ENCODE peak calls at places on chromosomes 5 and 9, in nine cellular contexts. G is sigmoid colon, E is K562, X is GM12891, W is HepG2, M is HL-60, K is GM12892, P is breast epithelium, A is stomach. I is an unnamed sample.

GRCh38 chr9:34127035-34127948 is 794 bp upstream of the DCAF12 start:
- DNase-seq in G (no peak), E (no peak), X (no peak), W (no peak), M (no peak), K (no peak), P (no peak), A (no peak), I (no peak)

GRCh38 chr5:180133060-180133459 is 61.5 kb upstream of the RNF130 start:
- DNase-seq in G (no peak), E (no peak), X (peak; percentile 5), W (no peak), M (no peak), K (no peak), P (no peak), A (peak; percentile 20), I (no peak)

GRCh38 chr9:20191239-20191840 is 402.5 kb upstream of the SLC24A2 start:
- DNase-seq in G (no peak), E (no peak), X (no peak), W (no peak), M (no peak), K (no peak), P (no peak), A (no peak), I (no peak)

GRCh38 chr9:131382850-131383729 is 10.8 kb upstream of the PRRC2B start:
- DNase-seq in G (peak; percentile 87), E (peak; percentile 4), X (no peak), W (peak; percentile 68), M (no peak), K (no peak), P (peak; percentile 76), A (peak; percentile 77), I (peak; percentile 76)

GRCh38 chr9:113641100-113641885 is 177.8 kb downstream of the RGS3 start:
- DNase-seq in G (no peak), E (no peak), X (no peak), W (no peak), M (no peak), K (no peak), P (no peak), A (no peak), I (no peak)

GRCh38 chr5:172640822-172641358 is at the start of gene NEURL1B:
- DNase-seq in G (peak; percentile 93), E (peak; percentile 99), X (peak; percentile 76), W (peak; percentile 29), M (peak; percentile 17), K (peak; percentile 67), P (no peak), A (peak; percentile 77), I (peak; percentile 63)

GRCh38 chr5:176653986-176654385 is 6.7 kb downstream of the TSPAN17 start:
- DNase-seq in G (no peak), E (no peak), X (no peak), W (no peak), M (no peak), K (no peak), P (no peak), A (no peak), I (no peak)

GRCh38 chr5:195401-196160 is 4.3 kb downstream of the LRRC14B start:
- DNase-seq in G (peak; percentile 52), E (peak; percentile 57), X (no peak), W (no peak), M (no peak), K (no peak), P (no peak), A (no peak), I (no peak)

GRCh38 chr9:93674580-93675335 is 98.4 kb downstream of the PHF2 start:
- DNase-seq in G (peak; percentile 57), E (no peak), X (no peak), W (no peak), M (no peak), K (peak; percentile 5), P (peak; percentile 13), A (peak; percentile 19), I (no peak)

GRCh38 chr5:33524476-33524875 is 83.7 kb downstream of the TARS1 start:
- DNase-seq in G (no peak), E (no peak), X (no peak), W (no peak), M (no peak), K (no peak), P (no peak), A (no peak), I (no peak)

GRCh38 chr9:102967979-102968378 is 27.2 kb upstream of the CYLC2 start:
- DNase-seq in G (no peak), E (no peak), X (no peak), W (no peak), M (no peak), K (no peak), P (no peak), A (no peak), I (no peak)

GRCh38 chr9:133979124-133979920 is 12.8 kb downstream of the VAV2 start:
- DNase-seq in G (peak; percentile 73), E (no peak), X (peak; percentile 89), W (peak; percentile 80), M (no peak), K (no peak), P (no peak), A (no peak), I (peak; percentile 40)

GRCh38 chr5:92519717-92520632 is 1061.0 kb downstream of the NR2F1-AS1 start:
- DNase-seq in G (no peak), E (no peak), X (no peak), W (no peak), M (no peak), K (no peak), P (no peak), A (no peak), I (no peak)

GRCh38 chr9:84101892-84102632 is 121.5 kb downstream of the RMI1 start:
- DNase-seq in G (no peak), E (no peak), X (no peak), W (no peak), M (no peak), K (no peak), P (no peak), A (no peak), I (peak; percentile 59)

GRCh38 chr9:137760426-137760825 is 117.2 kb upstream of the CACNA1B start:
- DNase-seq in G (peak; percentile 20), E (no peak), X (no peak), W (no peak), M (no peak), K (no peak), P (no peak), A (no peak), I (no peak)
- TF ChIP-seq POLR2AphosphoS5 in G (no peak), E (no peak), X (no peak), W (no peak), M (no peak), K (no peak), P (no peak), A (no peak), I (no peak)

DNA sequence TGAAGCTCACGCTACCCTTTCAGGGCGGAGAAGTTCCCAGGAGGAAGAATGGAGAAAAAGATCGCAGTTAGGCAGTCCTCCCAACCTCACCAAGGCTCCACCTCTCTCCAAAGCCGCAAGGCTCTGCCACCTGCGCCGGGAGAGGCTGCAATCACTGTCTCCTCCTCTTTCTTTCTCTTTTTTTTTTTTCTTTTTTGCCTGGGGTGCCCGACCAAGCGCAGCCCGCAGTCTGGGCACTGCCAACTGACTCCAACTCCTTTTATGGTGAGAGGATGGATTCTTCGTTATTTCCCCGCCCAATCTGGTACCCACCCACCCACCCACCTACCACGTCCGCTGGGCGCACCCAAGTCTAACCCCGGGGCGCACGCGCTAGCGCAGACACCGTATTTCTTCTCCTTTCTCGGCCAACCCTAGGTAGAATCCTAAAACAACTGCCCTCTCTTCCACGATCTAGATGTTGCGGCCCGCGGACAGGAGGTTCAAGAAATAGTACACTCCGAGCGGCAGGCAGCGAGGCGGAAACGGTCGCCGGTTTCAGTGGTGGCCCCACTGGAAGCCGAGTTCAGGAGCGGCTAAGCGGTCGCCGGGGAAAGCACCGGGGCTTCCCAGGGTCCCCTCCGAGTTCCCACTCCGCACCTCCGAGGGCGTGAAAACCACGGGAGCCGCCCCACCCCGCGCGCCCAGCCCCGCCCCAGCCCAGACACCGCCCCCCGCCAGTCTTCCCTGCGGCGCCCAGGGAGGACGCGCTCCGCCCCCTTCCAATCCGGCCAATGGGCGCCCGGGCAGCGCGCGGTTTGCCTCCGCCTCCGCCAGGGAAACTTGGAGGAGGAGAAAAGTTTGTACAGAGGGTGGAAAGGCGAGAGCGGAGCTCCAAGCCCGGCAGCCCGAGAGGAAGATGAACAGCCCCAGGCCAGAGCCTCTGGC is at the start of gene PTGER4:
- DNase-seq in G (peak; percentile 97), E (peak; percentile 98), X (peak; percentile 59), W (peak; percentile 32), M (peak; percentile 63), K (peak; percentile 70), P (peak; percentile 83), A (peak; percentile 96), I (peak; percentile 94)
- TF ChIP-seq POLR2AphosphoS5 in G (peak; percentile 85), E (no peak), X (no peak), W (no peak), M (peak; percentile 79), K (no peak), P (no peak), A (peak; percentile 95), I (peak; percentile 93)

GRCh38 chr9:6922680-6923079 is 164.9 kb downstream of the KDM4C start:
- DNase-seq in G (no peak), E (no peak), X (no peak), W (no peak), M (no peak), K (no peak), P (no peak), A (no peak), I (no peak)

GRCh38 chr9:6923081-6923480 is 165.3 kb downstream of the KDM4C start:
- DNase-seq in G (no peak), E (no peak), X (no peak), W (no peak), M (no peak), K (no peak), P (no peak), A (no peak), I (no peak)

GRCh38 chr9:6925841-6926240 is 168.1 kb downstream of the KDM4C start:
- DNase-seq in G (no peak), E (no peak), X (no peak), W (no peak), M (no peak), K (no peak), P (no peak), A (no peak), I (no peak)

GRCh38 chr9:6924988-6925563 is 167.3 kb downstream of the KDM4C start:
- DNase-seq in G (no peak), E (no peak), X (no peak), W (peak; percentile 45), M (no peak), K (no peak), P (no peak), A (peak; percentile 58), I (no peak)

DNA sequence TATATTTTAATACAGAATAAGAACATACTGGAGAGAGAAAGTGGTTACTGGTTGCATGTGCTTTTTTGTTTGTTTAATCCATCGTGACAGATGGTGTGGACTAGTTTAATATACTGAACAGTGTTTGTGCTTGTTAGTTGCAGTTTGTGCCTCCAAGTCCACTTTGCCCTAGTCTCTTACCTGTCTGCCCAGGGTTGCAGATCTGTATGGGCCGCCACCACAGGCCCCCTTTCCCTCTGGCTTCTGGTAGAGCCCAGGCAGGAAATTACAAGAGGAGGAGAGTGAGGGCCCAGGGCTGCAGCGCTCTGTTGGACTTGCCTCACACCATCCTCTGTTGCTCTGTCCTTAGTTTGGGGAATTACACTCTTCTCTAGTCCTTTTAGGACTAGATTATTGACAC is 166.4 kb downstream of the KDM4C start:
- DNase-seq in G (no peak), E (no peak), X (no peak), W (no peak), M (no peak), K (no peak), P (no peak), A (no peak), I (no peak)
- TF ChIP-seq POLR2AphosphoS5 in G (no peak), E (no peak), X (no peak), W (no peak), M (no peak), K (no peak), P (no peak), A (no peak), I (no peak)

GRCh38 chr5:67301285-67301904 is 104.8 kb upstream of the CD180 start:
- DNase-seq in G (peak; percentile 92), E (no peak), X (no peak), W (no peak), M (peak; percentile 17), K (no peak), P (peak; percentile 57), A (peak; percentile 38), I (no peak)
- TF ChIP-seq POLR2AphosphoS5 in G (peak; percentile 56), E (no peak), X (no peak), W (no peak), M (no peak), K (no peak), P (peak; percentile 93), A (no peak), I (peak; percentile 67)

I was measured in upper lobe of left lung.